ENCODE peak calls at places on chromosomes 2 and 18, in five cellular contexts. N, M, E, X and F are unnamed samples.

GRCh38 chr18:457120-457519 is 43.4 kb downstream of the COLEC12 start:
- DNase-seq in N (no peak), M (peak; percentile 59), E (no peak), X (no peak), F (no peak)

GRCh38 chr2:225136552-225136951 is 94.3 kb upstream of the DOCK10 start:
- DNase-seq in N (no peak), M (no peak), E (no peak), X (no peak), F (no peak)

GRCh38 chr2:8849322-8849721 is 11.9 kb upstream of the KIDINS220 start:
- DNase-seq in N (no peak), M (peak; percentile 21), E (peak; percentile 16), X (no peak), F (peak; percentile 30)

GRCh38 chr2:144166743-144167142 is 353.2 kb downstream of the ZEB2 start:
- DNase-seq in N (no peak), M (no peak), E (no peak), X (no peak), F (no peak)

GRCh38 chr2:25981596-25982272 is 563 bp downstream of the KIF3C start:
- DNase-seq in N (no peak), M (no peak), E (no peak), X (peak; percentile 71), F (peak; percentile 15)

GRCh38 chr2:233435436-233436190 is 81.3 kb downstream of the DGKD start:
- DNase-seq in N (no peak), M (no peak), E (no peak), X (no peak), F (no peak)

GRCh38 chr2:163247151-163247872 is 408.7 kb upstream of the KCNH7 start:
- DNase-seq in N (no peak), M (no peak), E (no peak), X (peak; percentile 4), F (no peak)

GRCh38 chr2:177545981-177546600 is 153.5 kb downstream of the AGPS start:
- DNase-seq in N (no peak), M (no peak), E (no peak), X (no peak), F (no peak)

GRCh38 chr2:47345584-47345913 is 57.4 kb upstream of the MSH2 start:
- DNase-seq in N (no peak), M (no peak), E (no peak), X (no peak), F (no peak)

GRCh38 chr2:98441706-98442450 is 2.8 kb upstream of the INPP4A start:
- DNase-seq in N (no peak), M (no peak), E (no peak), X (no peak), F (no peak)

GRCh38 chr18:68714356-68714706 is 577 bp downstream of the TMX3 start:
- DNase-seq in N (peak; percentile 6), M (no peak), E (no peak), X (peak; percentile 39), F (peak; percentile 15)

GRCh38 chr2:67798536-67799160 is 264.2 kb downstream of the C1D start:
- DNase-seq in N (no peak), M (no peak), E (no peak), X (no peak), F (no peak)

GRCh38 chr18:57003342-57003741 is 143.5 kb upstream of the BOD1L2 start:
- DNase-seq in N (no peak), M (no peak), E (no peak), X (no peak), F (no peak)

GRCh38 chr2:238160206-238161129 is 1.7 kb downstream of the ERFE start:
- DNase-seq in N (peak; percentile 40), M (no peak), E (no peak), X (peak; percentile 89), F (no peak)

GRCh38 chr2:101125374-101125773 is 25.8 kb downstream of the TBC1D8 start:
- DNase-seq in N (no peak), M (no peak), E (peak; percentile 34), X (no peak), F (peak; percentile 72)

GRCh38 chr2:233026211-233026813 is 6.2 kb upstream of the NEU2 start:
- DNase-seq in N (no peak), M (peak; percentile 46), E (peak; percentile 82), X (no peak), F (peak; percentile 92)

GRCh38 chr2:72958542-72959385 is 41.4 kb downstream of the EMX1 start:
- DNase-seq in N (no peak), M (no peak), E (no peak), X (no peak), F (no peak)

GRCh38 chr18:46888965-46889364 is 28.3 kb downstream of the PIAS2 start:
- DNase-seq in N (no peak), M (no peak), E (no peak), X (no peak), F (no peak)

GRCh38 chr2:157194097-157194688 is 63.3 kb upstream of the GALNT5 start:
- DNase-seq in N (peak; percentile 19), M (peak; percentile 37), E (peak; percentile 44), X (peak; percentile 25), F (peak; percentile 62)

GRCh38 chr18:10562773-10563160 is 36.9 kb downstream of the NAPG start:
- DNase-seq in N (no peak), M (no peak), E (no peak), X (no peak), F (no peak)

GRCh38 chr18:73980289-73980979 is 167.2 kb downstream of the FBXO15 start:
- DNase-seq in N (no peak), M (no peak), E (peak; percentile 40), X (peak; percentile 57), F (peak; percentile 72)

GRCh38 chr2:174602741-174603140 is 5.1 kb upstream of the WIPF1 start:
- DNase-seq in N (no peak), M (no peak), E (no peak), X (no peak), F (no peak)

GRCh38 chr2:34308140-34308539 is 709.0 kb upstream of the FAM98A start:
- DNase-seq in N (no peak), M (no peak), E (no peak), X (no peak), F (no peak)

GRCh38 chr2:149410701-149411484 is 80.5 kb downstream of the LYPD6 start:
- DNase-seq in N (no peak), M (peak; percentile 99), E (peak; percentile 84), X (no peak), F (peak; percentile 51)

GRCh38 chr2:74556831-74557370 is 2.4 kb downstream of the DOK1 start:
- DNase-seq in N (no peak), M (no peak), E (no peak), X (no peak), F (no peak)

GRCh38 chr2:154484338-154485099 is 214.0 kb upstream of the KCNJ3 start:
- DNase-seq in N (no peak), M (no peak), E (peak; percentile 25), X (no peak), F (no peak)

GRCh38 chr2:158502984-158503383 is 46.2 kb downstream of the PKP4 start:
- DNase-seq in N (no peak), M (peak; percentile 85), E (peak; percentile 50), X (no peak), F (peak; percentile 17)

GRCh38 chr2:143725425-143725824 is 596.2 kb downstream of the ARHGAP15 start:
- DNase-seq in N (no peak), M (no peak), E (no peak), X (no peak), F (no peak)

GRCh38 chr2:82139979-82140611 is 1835.5 kb upstream of the LRRTM1 start:
- DNase-seq in N (no peak), M (no peak), E (no peak), X (no peak), F (no peak)

GRCh38 chr2:234374671-234375245 is 122.1 kb downstream of the ARL4C start:
- DNase-seq in N (no peak), M (no peak), E (no peak), X (no peak), F (peak; percentile 36)

GRCh38 chr2:42693013-42693575 is 70.8 kb downstream of the OXER1 start:
- DNase-seq in N (no peak), M (no peak), E (no peak), X (no peak), F (no peak)

GRCh38 chr18:64097497-64097896 is 51.4 kb downstream of the LINC00305 start:
- DNase-seq in N (no peak), M (no peak), E (no peak), X (no peak), F (no peak)

GRCh38 chr2:37786153-37786809 is 114.8 kb upstream of the CDC42EP3 start:
- DNase-seq in N (no peak), M (no peak), E (no peak), X (no peak), F (no peak)

GRCh38 chr2:234291765-234292204 is 205.1 kb downstream of the ARL4C start:
- DNase-seq in N (no peak), M (peak; percentile 57), E (peak; percentile 97), X (no peak), F (peak; percentile 93)

GRCh38 chr18:12946549-12947354 is 1.1 kb upstream of the SEH1L start:
- DNase-seq in N (no peak), M (peak; percentile 94), E (peak; percentile 85), X (peak; percentile 60), F (peak; percentile 79)

GRCh38 chr2:138059967-138060635 is 95.8 kb downstream of the HNMT start:
- DNase-seq in N (no peak), M (peak; percentile 46), E (peak; percentile 95), X (no peak), F (peak; percentile 63)